ENCODE peak calls at places on chromosome 19, in seven cellular contexts. O, X, C, D, L, G and J are unnamed samples.

GRCh38 chr19:38792250-38793111 is 3.5 kb downstream of the LGALS7B start:
- DNase-seq in O (no peak), C (peak; percentile 43), X (peak; percentile 90), L (no peak), G (peak; percentile 54), D (no peak), J (no peak)

GRCh38 chr19:39428309-39429112 is 7.2 kb downstream of the RPS16 start:
- DNase-seq in C (no peak), D (no peak), X (peak; percentile 97), O (peak; percentile 84), L (peak; percentile 62), G (peak; percentile 85), J (peak; percentile 63)

GRCh38 chr19:10533656-10534386 is 9.9 kb upstream of the ATG4D start:
- DNase-seq in C (no peak), O (peak; percentile 12), X (no peak), D (no peak), G (no peak), L (peak; percentile 76), J (peak; percentile 96)

GRCh38 chr19:55683449-55684261 is 8.6 kb downstream of the EPN1 start:
- DNase-seq in D (no peak), O (no peak), G (no peak), X (no peak), C (no peak), L (no peak), J (no peak)

GRCh38 chr19:53372196-53372595 is 6.7 kb downstream of the ZNF525 start:
- DNase-seq in C (no peak), O (no peak), G (no peak), L (no peak), D (no peak), X (no peak), J (no peak)

GRCh38 chr19:14565765-14566711 is 5.8 kb downstream of the NDUFB7 start:
- DNase-seq in L (no peak), O (no peak), C (no peak), X (no peak), D (no peak), G (no peak), J (no peak)

GRCh38 chr19:33419763-33420080 is 46.2 kb downstream of the CEBPG start:
- DNase-seq in X (peak; percentile 92), L (no peak), D (no peak), O (no peak), G (no peak), C (no peak), J (no peak)

GRCh38 chr19:41095703-41096102 is 7.5 kb downstream of the CYP2A13 start:
- DNase-seq in L (no peak), C (no peak), G (no peak), D (no peak), O (no peak), X (no peak), J (no peak)

GRCh38 chr19:20611866-20612265 is 46.3 kb upstream of the ZNF737 start:
- DNase-seq in D (no peak), X (no peak), G (no peak), C (no peak), L (no peak), O (no peak), J (no peak)

GRCh38 chr19:55340784-55341147 is 1.1 kb downstream of the KMT5C start:
- DNase-seq in O (no peak), C (peak; percentile 30), G (no peak), X (no peak), L (no peak), D (no peak), J (no peak)

GRCh38 chr19:19900124-19900523 is 622 bp upstream of the ZNF93 start:
- DNase-seq in O (peak; percentile 53), G (no peak), X (no peak), C (no peak), D (no peak), L (no peak), J (peak; percentile 17)

GRCh38 chr19:55013596-55013995 is 24.5 kb downstream of the GP6 start:
- DNase-seq in X (no peak), O (no peak), G (no peak), D (no peak), C (no peak), L (no peak), J (no peak)

GRCh38 chr19:2038284-2039081 is 12.6 kb downstream of the MKNK2 start:
- DNase-seq in X (peak; percentile 41), C (no peak), G (peak; percentile 46), D (no peak), O (no peak), L (no peak), J (no peak)

GRCh38 chr19:11986754-11987153 is 21.9 kb downstream of the ZNF763 start:
- DNase-seq in G (no peak), O (no peak), C (no peak), D (no peak), X (no peak), L (no peak), J (no peak)

GRCh38 chr19:16587031-16588023 is 15.1 kb upstream of the SLC35E1 start:
- DNase-seq in X (peak; percentile 63), G (peak; percentile 78), C (peak; percentile 72), O (no peak), L (no peak), D (no peak), J (no peak)

GRCh38 chr19:10424011-10424637 is 3.8 kb downstream of the PDE4A start:
- DNase-seq in L (no peak), C (peak; percentile 68), G (peak; percentile 87), O (no peak), D (peak; percentile 93), X (peak; percentile 96), J (no peak)

GRCh38 chr19:27929399-27929798 is 1283.6 kb downstream of the UQCRFS1 start:
- DNase-seq in L (no peak), O (no peak), X (no peak), D (no peak), C (no peak), G (no peak), J (no peak)

GRCh38 chr19:861099-861755 is 1.8 kb downstream of the CFD start:
- DNase-seq in G (no peak), X (no peak), L (no peak), O (no peak), D (no peak), C (no peak), J (no peak)
- H3K4me3 ChIP-seq in G (no peak overlapping the region), X (no peak overlapping the region), L (no peak overlapping the region), O (no peak overlapping the region), D (peak overlapping the region; percentile 69), C (no peak overlapping the region), J (peak overlapping the region; percentile 44)

DNA sequence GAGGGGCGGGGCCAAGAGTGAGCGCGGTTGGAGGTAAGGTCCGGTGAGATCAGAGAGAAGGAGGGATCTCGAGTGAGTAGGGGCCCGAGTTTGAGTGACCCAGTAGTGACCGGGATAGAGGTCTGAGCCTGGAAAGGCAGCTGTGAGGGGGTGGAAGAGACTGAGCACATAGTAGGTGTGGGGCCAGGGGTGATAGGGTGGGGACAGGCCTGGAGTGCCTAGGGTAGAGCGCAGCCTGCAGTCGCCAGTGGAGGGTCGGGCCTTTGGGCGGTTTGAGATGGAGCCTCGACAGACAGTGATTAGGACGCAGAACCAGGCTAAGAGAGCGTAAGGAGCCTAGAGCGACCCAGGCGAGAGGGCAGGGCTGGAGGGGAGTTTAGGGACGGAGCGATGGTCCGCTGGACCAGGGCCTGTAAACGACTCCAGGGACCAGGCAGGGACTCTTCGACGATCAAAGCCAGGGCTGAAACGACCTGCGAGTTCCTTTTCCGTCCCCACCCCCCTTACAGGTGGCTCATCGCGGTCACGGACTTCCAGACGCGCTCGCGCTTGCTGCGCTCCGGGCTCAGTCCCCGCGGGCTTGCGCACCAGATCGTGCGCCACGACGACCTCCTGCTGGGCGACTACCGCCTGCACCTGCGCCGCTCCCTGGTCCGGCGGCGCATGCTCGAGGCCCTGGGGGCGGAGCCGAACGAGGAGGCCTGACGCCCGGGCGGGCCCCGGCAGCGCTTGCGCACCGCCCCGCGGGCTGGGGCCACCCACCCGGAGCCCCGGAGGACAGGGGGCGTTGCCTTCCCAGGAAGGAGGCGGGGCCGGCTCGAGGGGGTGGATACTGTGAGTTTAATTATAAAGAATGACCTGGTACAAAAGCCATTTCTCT is 9.4 kb downstream of the C19orf81 start:
- DNase-seq in X (peak; percentile 97), G (peak; percentile 65), C (peak; percentile 67), L (no peak), O (peak; percentile 34), D (peak; percentile 92), J (no peak)
- H3K4me3 ChIP-seq in X (peak overlapping the region; percentile 88), G (no peak overlapping the region), C (peak overlapping the region; percentile 50), L (peak overlapping the region; percentile 44), O (peak overlapping the region; percentile 48), D (peak overlapping the region; percentile 62), J (peak overlapping the region; percentile 55)

GRCh38 chr19:5281588-5281987 is 59.0 kb downstream of the PTPRS start:
- DNase-seq in L (no peak), C (no peak), D (no peak), O (no peak), G (peak; percentile 79), X (no peak), J (no peak)
- H3K4me3 ChIP-seq in L (no peak overlapping the region), C (no peak overlapping the region), D (no peak overlapping the region), O (no peak overlapping the region), G (no peak overlapping the region), X (no peak overlapping the region), J (no peak overlapping the region)

GRCh38 chr19:325937-326565 is 18.5 kb downstream of the MIER2 start:
- DNase-seq in C (no peak), D (no peak), O (no peak), L (no peak), G (no peak), X (no peak), J (no peak)
- H3K4me3 ChIP-seq in C (no peak overlapping the region), D (no peak overlapping the region), O (no peak overlapping the region), L (no peak overlapping the region), G (no peak overlapping the region), X (no peak overlapping the region), J (no peak overlapping the region)

DNA sequence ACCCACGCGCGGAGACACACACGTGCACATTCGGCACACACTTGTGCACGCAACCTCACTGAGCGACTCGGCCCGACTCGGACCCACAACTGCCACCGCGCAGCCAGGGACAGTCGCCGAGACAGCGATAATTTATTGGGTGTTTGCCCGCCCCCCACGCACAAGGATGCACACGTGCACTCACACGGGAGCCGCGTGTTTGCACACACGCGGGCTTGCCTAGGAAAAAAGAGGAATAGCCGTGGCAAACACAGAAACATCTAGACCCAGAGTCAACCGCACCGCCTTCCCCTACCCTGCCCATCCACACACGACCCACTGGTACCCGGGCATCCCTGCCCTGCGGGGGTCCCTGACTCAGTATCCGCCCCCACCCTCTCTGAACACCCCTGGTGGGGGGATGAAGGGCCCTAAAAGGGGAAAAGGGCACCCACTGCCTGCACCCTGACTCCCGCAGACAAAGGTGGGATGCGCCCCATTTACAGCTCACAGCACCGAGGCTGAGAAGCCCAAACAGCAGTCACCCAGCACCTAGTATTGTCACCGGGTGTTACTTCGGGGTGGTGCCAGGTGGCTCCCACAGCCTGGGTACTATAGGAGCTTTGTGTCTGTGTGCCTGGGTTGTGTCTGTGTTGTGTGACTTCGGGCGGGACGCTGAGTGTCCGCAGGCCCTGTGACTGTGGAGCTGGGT is 1.0 kb upstream of the SSBP4 start:
- DNase-seq in G (peak; percentile 85), X (peak; percentile 67), O (no peak), D (no peak), L (no peak), C (no peak), J (no peak)
- H3K4me3 ChIP-seq in G (no peak overlapping the region), X (peak overlapping the region; percentile 35), O (peak overlapping the region; percentile 7), D (peak overlapping the region; percentile 58), L (no peak overlapping the region), C (peak overlapping the region; percentile 51), J (peak overlapping the region; percentile 20)